ENCODE peak calls at places on chromosomes 3 and 15, in nine cellular contexts. X is K562, R is ovary, J is A549, D is esophagus muscularis mucosa, Y is upper lobe of left lung, E is stomach, Z is GM12878, Q is suprapubic skin. M is an unnamed sample.

GRCh38 chr3:51894939-51895338 is 8.2 kb downstream of the IQCF1 start:
- DNase-seq in X (no peak), R (no peak), J (no peak), D (no peak), Y (peak; percentile 71), E (no peak), Z (no peak), Q (no peak), M (no peak)

GRCh38 chr3:114609952-114610351 is 316.1 kb downstream of the TIGIT start:
- DNase-seq in X (no peak), R (no peak), J (no peak), D (no peak), Y (no peak), E (no peak), Z (no peak), Q (no peak), M (no peak)

GRCh38 chr3:161673845-161674244 is 177.2 kb downstream of the OTOL1 start:
- DNase-seq in X (no peak), R (no peak), J (no peak), D (no peak), Y (no peak), E (no peak), Z (no peak), Q (no peak), M (no peak)

GRCh38 chr3:195448205-195448875 is 5.5 kb upstream of the ACAP2 start:
- DNase-seq in X (no peak), R (no peak), J (no peak), D (no peak), Y (no peak), E (no peak), Z (no peak), Q (no peak), M (no peak)

GRCh38 chr15:40106203-40107161 is 2.2 kb downstream of the BMF start:
- DNase-seq in X (peak; percentile 90), R (peak; percentile 62), J (peak; percentile 54), D (no peak), Y (no peak), E (peak; percentile 83), Z (peak; percentile 83), Q (peak; percentile 85), M (peak; percentile 85)

GRCh38 chr3:124995460-124995994 is 60.3 kb downstream of the HEG1 start:
- DNase-seq in X (peak; percentile 47), R (peak; percentile 62), J (peak; percentile 56), D (no peak), Y (no peak), E (peak; percentile 55), Z (peak; percentile 20), Q (no peak), M (peak; percentile 65)

GRCh38 chr3:128309026-128309425 is 155.7 kb downstream of the EEFSEC start:
- DNase-seq in X (no peak), R (no peak), J (no peak), D (peak; percentile 29), Y (no peak), E (no peak), Z (no peak), Q (no peak), M (no peak)

GRCh38 chr3:69204315-69204957 is 82.0 kb upstream of the LMOD3 start:
- DNase-seq in X (no peak), R (no peak), J (peak; percentile 53), D (no peak), Y (no peak), E (no peak), Z (peak; percentile 44), Q (no peak), M (no peak)

DNA sequence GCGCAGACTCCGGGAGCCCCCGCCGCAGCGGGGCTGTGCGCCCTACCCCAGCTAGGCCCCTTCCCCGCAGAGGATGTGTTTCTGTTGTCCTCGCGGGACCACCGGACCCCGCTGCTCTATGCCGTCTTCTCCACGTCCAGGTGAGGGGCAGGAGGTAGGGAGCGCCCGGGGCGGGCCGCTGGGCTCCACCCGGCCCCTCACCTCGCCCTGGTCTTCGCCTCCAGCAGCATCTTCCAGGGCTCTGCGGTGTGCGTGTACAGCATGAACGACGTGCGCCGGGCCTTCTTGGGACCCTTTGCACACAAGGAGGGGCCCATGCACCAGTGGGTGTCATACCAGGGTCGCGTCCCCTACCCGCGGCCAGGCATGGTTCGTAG is 4.7 kb downstream of the SEMA3B start:
- DNase-seq in X (no peak), R (peak; percentile 39), J (no peak), D (no peak), Y (no peak), E (no peak), Z (no peak), Q (no peak), M (no peak)
- TF ChIP-seq POLR2A in X (no peak), R (no peak), J (no peak), D (no peak), Y (no peak), E (no peak), Z (no peak), Q (no peak), M (no peak)

GRCh38 chr3:14412831-14413380 is 10.5 kb downstream of the SLC6A6 start:
- DNase-seq in X (no peak), R (peak; percentile 83), J (no peak), D (no peak), Y (no peak), E (no peak), Z (no peak), Q (no peak), M (no peak)

GRCh38 chr3:14410501-14411165 is 8.2 kb downstream of the SLC6A6 start:
- DNase-seq in X (peak; percentile 97), R (no peak), J (peak; percentile 87), D (no peak), Y (no peak), E (peak; percentile 58), Z (no peak), Q (no peak), M (peak; percentile 33)

GRCh38 chr3:14411166-14411526 is 8.7 kb downstream of the SLC6A6 start:
- DNase-seq in X (no peak), R (no peak), J (no peak), D (no peak), Y (no peak), E (peak; percentile 84), Z (no peak), Q (no peak), M (no peak)

GRCh38 chr3:14413381-14414071 is 11.1 kb downstream of the SLC6A6 start:
- DNase-seq in X (peak; percentile 29), R (no peak), J (no peak), D (no peak), Y (no peak), E (no peak), Z (no peak), Q (no peak), M (no peak)

DNA sequence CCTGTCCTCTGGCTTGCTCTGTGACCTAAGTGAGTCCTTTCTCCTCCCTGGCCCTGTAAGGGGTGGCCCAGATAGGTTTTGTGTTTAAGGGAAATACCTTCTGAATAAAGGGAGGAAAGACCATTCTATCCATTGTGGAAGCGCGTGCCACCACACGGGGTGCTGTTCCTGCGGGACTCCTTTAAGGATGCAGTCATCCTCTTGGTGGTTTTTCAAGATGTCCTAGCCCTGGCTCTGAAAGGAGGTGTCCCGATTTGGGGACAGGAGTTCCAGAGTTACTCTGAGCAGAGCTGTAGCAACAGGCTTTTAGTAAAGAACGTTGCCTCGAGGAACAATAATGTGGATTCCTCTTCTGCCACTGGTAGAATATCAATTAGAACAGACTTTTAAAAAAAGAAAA is 9.6 kb downstream of the SLC6A6 start:
- DNase-seq in X (peak; percentile 34), R (no peak), J (no peak), D (no peak), Y (no peak), E (no peak), Z (no peak), Q (no peak), M (no peak)
- TF ChIP-seq EP300 in X (no peak), R (no peak), J (no peak), D (no peak), Y (no peak), E (no peak), Z (no peak), Q (no peak), M (no peak)

GRCh38 chr3:123883656-123884257 is 375 bp downstream of the MYLK start:
- DNase-seq in X (no peak), R (peak; percentile 30), J (peak; percentile 18), D (peak; percentile 85), Y (peak; percentile 58), E (no peak), Z (no peak), Q (no peak), M (peak; percentile 16)

GRCh38 chr3:123884258-123884831 is at the start of gene MYLK:
- DNase-seq in X (peak; percentile 80), R (peak; percentile 64), J (peak; percentile 83), D (no peak), Y (peak; percentile 88), E (peak; percentile 65), Z (no peak), Q (peak; percentile 85), M (peak; percentile 68)

GRCh38 chr3:123881771-123882170 is 2.4 kb downstream of the MYLK start:
- DNase-seq in X (no peak), R (no peak), J (no peak), D (no peak), Y (no peak), E (no peak), Z (no peak), Q (no peak), M (no peak)

GRCh38 chr3:123883111-123883510 is 1.0 kb downstream of the MYLK start:
- DNase-seq in X (no peak), R (no peak), J (no peak), D (no peak), Y (no peak), E (no peak), Z (no peak), Q (no peak), M (peak; percentile 21)

GRCh38 chr3:123884993-123885392 is 861 bp upstream of the MYLK start:
- DNase-seq in X (no peak), R (no peak), J (no peak), D (no peak), Y (no peak), E (no peak), Z (no peak), Q (no peak), M (no peak)
- H3K4me3 ChIP-seq in X (no peak overlapping the region), R (no peak overlapping the region), J (peak overlapping the region; percentile 86), D (no peak overlapping the region), Y (no peak overlapping the region), E (no peak overlapping the region), Z (no peak overlapping the region), Q (no peak overlapping the region), M (no peak overlapping the region)

GRCh38 chr15:99731336-99732267 is 1.6 kb downstream of the LYSMD4 start:
- DNase-seq in X (no peak), R (no peak), J (no peak), D (no peak), Y (peak; percentile 68), E (peak; percentile 31), Z (no peak), Q (no peak), M (no peak)

GRCh38 chr15:99732268-99732641 is 982 bp downstream of the LYSMD4 start:
- DNase-seq in X (no peak), R (no peak), J (no peak), D (no peak), Y (no peak), E (no peak), Z (no peak), Q (no peak), M (no peak)

GRCh38 chr15:99734575-99734974 is 1.3 kb upstream of the LYSMD4 start:
- DNase-seq in X (no peak), R (no peak), J (no peak), D (no peak), Y (no peak), E (no peak), Z (no peak), Q (no peak), M (no peak)

GRCh38 chr15:99732711-99733267 is 448 bp downstream of the LYSMD4 start:
- DNase-seq in X (peak; percentile 48), R (no peak), J (no peak), D (no peak), Y (peak; percentile 90), E (peak; percentile 33), Z (no peak), Q (no peak), M (no peak)

GRCh38 chr15:99733268-99734039 is at the start of gene LYSMD4:
- DNase-seq in X (peak; percentile 85), R (peak; percentile 99), J (peak; percentile 96), D (peak; percentile 99), Y (peak; percentile 100), E (peak; percentile 99), Z (peak; percentile 58), Q (peak; percentile 99), M (peak; percentile 100)
- TF ChIP-seq POLR2A in X (peak; percentile 41), R (peak; percentile 92), J (peak; percentile 69), D (peak; percentile 84), Y (peak; percentile 85), E (no peak), Z (peak; percentile 83), Q (no peak), M (peak; percentile 56)

M was measured in transverse colon.